ENCODE peak calls at places on chromosomes 11 and 22, in four cellular contexts. D is left ventricle myocardium inferior, E is suprapubic skin, B is AG04449. Q is an unnamed sample.
A peak's percentile ranks its signal among the peaks of the same experiment; 100 is the strongest.

GRCh38 chr22:22865311-22866072 is 22.1 kb upstream of the IGLL5 start:
- DNase-seq in B (no peak), D (no peak), E (no peak), Q (no peak)

GRCh38 chr11:20364412-20364792 is 888 bp downstream of the HTATIP2 start:
- DNase-seq in E (no peak), D (no peak), B (no peak), Q (peak; percentile 15)

GRCh38 chr11:71446942-71447688 is 1.1 kb downstream of the DHCR7 start:
- DNase-seq in E (no peak), D (no peak), B (no peak), Q (no peak)

GRCh38 chr22:31646186-31647019 is 15.6 kb downstream of the PISD start:
- DNase-seq in E (no peak), B (peak; percentile 96), D (no peak), Q (no peak)

GRCh38 chr11:96050435-96051182 is 126.7 kb upstream of the MTMR2 start:
- DNase-seq in D (no peak), E (no peak), B (no peak), Q (no peak)

GRCh38 chr22:35359380-35360065 is 21.4 kb upstream of the HMOX1 start:
- DNase-seq in B (no peak), D (no peak), E (no peak), Q (no peak)

GRCh38 chr22:19876941-19877625 is 22.4 kb upstream of the GNB1L start:
- DNase-seq in D (no peak), B (no peak), E (peak; percentile 61), Q (no peak)

GRCh38 chr22:29195118-29195963 is 10.4 kb upstream of the EMID1 start:
- DNase-seq in B (no peak), E (no peak), D (no peak), Q (no peak)

GRCh38 chr11:23688835-23689234 is 808.0 kb upstream of the LUZP2 start:
- DNase-seq in E (no peak), B (no peak), D (no peak), Q (no peak)

GRCh38 chr11:57203882-57204281 is 22.1 kb downstream of the LRRC55 start:
- DNase-seq in E (no peak), D (no peak), B (no peak), Q (no peak)

GRCh38 chr11:122116591-122116990 is 576 bp upstream of the BLID start:
- DNase-seq in E (no peak), D (no peak), B (no peak), Q (no peak)

GRCh38 chr11:45382133-45382878 is 96.2 kb upstream of the SYT13 start:
- DNase-seq in B (no peak), D (no peak), E (peak; percentile 2), Q (no peak)

GRCh38 chr22:44199866-44200265 is 19.1 kb downstream of the PARVG start:
- DNase-seq in B (no peak), E (no peak), D (no peak), Q (no peak)

DNA sequence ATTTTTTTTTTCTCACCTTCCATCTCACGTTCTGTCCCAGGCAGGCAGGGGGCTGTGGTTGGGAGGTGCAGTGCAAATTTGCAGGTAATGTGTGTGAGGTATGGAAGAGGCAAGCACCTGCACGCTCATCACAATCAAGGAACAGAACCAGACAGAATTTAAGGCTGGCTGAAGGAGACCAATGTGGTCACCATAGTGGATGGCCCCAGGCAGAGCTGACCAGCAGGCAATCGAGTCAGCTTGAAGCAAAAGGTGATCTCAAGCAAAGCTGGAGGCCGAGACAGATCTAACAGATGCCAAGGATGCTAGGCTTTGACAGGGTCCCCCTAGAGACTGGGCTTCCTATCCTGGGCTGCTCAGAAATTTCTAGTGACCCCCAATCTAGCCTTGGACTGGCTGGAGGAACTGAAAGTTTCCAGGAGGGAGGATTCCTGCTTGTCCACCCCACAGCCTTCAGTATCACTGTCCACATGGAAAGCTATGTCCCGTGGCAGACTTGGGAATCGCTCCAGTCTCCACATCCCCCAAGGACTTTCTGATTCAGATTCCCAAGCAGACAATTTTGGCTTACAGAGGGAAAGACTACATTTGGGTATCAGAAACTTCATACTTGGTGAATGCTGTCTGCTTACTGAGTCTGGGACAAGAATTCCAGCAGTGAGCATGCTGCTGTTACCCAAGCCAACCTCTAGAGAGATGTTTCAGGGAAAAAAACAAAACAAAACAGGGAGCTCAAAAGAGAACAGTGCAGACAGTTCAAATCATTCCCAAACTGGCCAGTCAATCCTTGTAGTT is 9.0 kb upstream of the MICAL3 start:
- DNase-seq in B (no peak), E (peak; percentile 26), D (no peak), Q (no peak)
- TF ChIP-seq CTCF in B (peak; percentile 7), E (no peak), D (peak; percentile 37), Q (no peak)

GRCh38 chr11:134267966-134268365 is 8.2 kb upstream of the GLB1L3 start:
- DNase-seq in E (no peak), D (no peak), B (no peak), Q (no peak)

GRCh38 chr11:134271978-134272377 is 4.2 kb upstream of the GLB1L3 start:
- DNase-seq in B (no peak), D (no peak), E (no peak), Q (no peak)

GRCh38 chr11:134267466-134267865 is 8.7 kb upstream of the GLB1L3 start:
- DNase-seq in B (no peak), E (no peak), D (no peak), Q (no peak)

GRCh38 chr11:134272381-134273316 is 3.5 kb upstream of the GLB1L3 start:
- DNase-seq in E (peak; percentile 44), D (no peak), B (no peak), Q (no peak)

DNA sequence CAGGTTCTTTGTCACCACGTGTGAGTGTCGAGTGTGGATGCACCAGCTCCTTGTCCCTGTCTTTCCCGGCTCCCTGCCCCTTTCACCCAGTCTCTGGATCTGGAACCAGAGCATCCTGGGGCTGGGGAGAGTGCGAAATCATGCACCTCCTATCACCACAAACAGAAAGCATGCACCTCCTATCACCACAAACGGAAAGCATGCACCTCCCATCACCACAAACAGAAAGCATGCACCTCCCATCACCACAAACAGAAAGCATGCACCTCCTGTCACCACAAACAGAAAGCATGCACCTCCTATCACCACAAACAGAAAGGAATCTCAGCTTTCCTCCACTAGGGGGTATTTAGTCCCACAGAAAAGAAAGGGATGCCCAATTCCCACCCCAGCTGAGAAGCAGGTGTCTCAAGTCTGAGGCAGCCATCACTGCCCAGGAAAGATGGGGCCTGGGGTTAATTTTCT is 5.9 kb upstream of the GLB1L3 start:
- DNase-seq in E (no peak), D (no peak), B (no peak), Q (no peak)
- TF ChIP-seq CTCF in E (no peak), D (no peak), B (no peak), Q (no peak)

DNA sequence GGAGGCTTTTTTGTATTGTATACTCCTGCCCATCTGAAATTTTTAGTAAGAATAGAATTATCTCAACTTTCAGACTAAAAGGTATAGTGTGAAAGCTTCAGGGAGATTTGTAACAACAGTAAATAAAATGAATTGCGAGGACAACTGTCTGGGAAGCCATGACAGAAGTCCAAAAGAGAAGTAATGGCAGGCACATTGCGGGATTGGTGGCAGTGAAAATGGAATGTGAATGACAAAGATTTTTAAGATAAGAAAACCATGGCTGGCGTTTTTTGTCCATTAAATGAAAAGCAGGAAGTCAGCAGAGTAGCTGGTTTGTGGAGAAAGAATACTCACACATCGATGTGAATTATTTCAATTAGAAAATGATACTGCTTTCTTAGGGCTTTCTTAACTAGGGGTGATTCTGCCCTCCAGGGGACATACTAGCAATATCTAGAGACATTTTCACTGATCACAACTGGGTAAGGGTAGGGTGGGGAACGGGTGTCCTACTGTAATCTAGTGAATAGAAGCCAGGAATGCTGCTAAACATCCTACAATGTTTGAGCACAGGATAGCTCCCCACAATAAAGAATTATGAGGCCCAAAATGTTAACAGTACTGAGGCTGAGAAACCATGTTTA is 1.6 kb downstream of the NPAT start:
- DNase-seq in B (no peak), E (no peak), D (no peak), Q (no peak)
- TF ChIP-seq CTCF in B (no peak), E (no peak), D (no peak), Q (no peak)

GRCh38 chr11:117488996-117489952 is 161.6 kb downstream of the CEP164 start:
- DNase-seq in E (no peak), B (no peak), D (no peak), Q (no peak)

GRCh38 chr11:117495357-117495756 is 167.7 kb downstream of the CEP164 start:
- DNase-seq in E (no peak), B (no peak), D (no peak), Q (no peak)

GRCh38 chr11:117490019-117490679 is 162.5 kb downstream of the CEP164 start:
- DNase-seq in B (no peak), E (no peak), D (no peak), Q (no peak)

GRCh38 chr11:117492578-117493251 is 165.1 kb downstream of the CEP164 start:
- DNase-seq in E (no peak), D (no peak), B (no peak), Q (no peak)

GRCh38 chr11:117490911-117491310 is 163.3 kb downstream of the CEP164 start:
- DNase-seq in D (no peak), E (no peak), B (no peak), Q (no peak)
- TF ChIP-seq CTCF in D (no peak), E (no peak), B (no peak), Q (no peak)

GRCh38 chr11:114280696-114281095 is 15.5 kb upstream of the NNMT start:
- DNase-seq in B (no peak), E (peak; percentile 86), D (peak; percentile 48), Q (no peak)
- TF ChIP-seq CTCF in B (peak; percentile 83), E (no peak), D (peak; percentile 71), Q (no peak)

Q was measured in activated B cell treated with CpG ODN at 0.5 μM for 24 hours.